ENCODE peak calls at places on chromosome 19, in ten cellular contexts. K, B, Y, H, L, R, V, Q, Z and I are unnamed samples.

GRCh38 chr19:45616709-45617027 is 14.7 kb upstream of the GPR4 start:
- DNase-seq in Z (no peak), L (no peak), V (no peak), B (no peak), Y (no peak), R (no peak), H (no peak), K (no peak), Q (no peak), I (no peak)

GRCh38 chr19:16365300-16365996 is 40.8 kb downstream of the KLF2 start:
- DNase-seq in H (no peak), K (no peak), Q (no peak), V (no peak), Z (no peak), R (no peak), Y (no peak), L (no peak), B (no peak), I (no peak)

GRCh38 chr19:56294557-56294956 is 20.1 kb downstream of the ZSCAN5A start:
- DNase-seq in H (no peak), B (peak; percentile 25), Z (no peak), K (no peak), Q (no peak), V (peak; percentile 28), R (peak; percentile 83), L (no peak), Y (peak; percentile 38), I (no peak)

GRCh38 chr19:47375694-47376588 is 26.8 kb downstream of the DHX34 start:
- DNase-seq in B (no peak), H (no peak), Y (no peak), Q (no peak), K (no peak), R (no peak), V (no peak), Z (no peak), L (no peak), I (no peak)

GRCh38 chr19:35719402-35720162 is 1.8 kb downstream of the KMT2B start:
- DNase-seq in L (no peak), B (no peak), Y (no peak), Z (no peak), V (no peak), H (no peak), Q (no peak), R (no peak), K (no peak), I (no peak)

GRCh38 chr19:29849234-29849633 is 37.4 kb downstream of the CCNE1 start:
- DNase-seq in V (no peak), K (no peak), B (no peak), Y (no peak), L (no peak), Q (no peak), R (no peak), Z (no peak), H (no peak), I (no peak)

GRCh38 chr19:38425222-38425809 is 703 bp downstream of the RASGRP4 start:
- DNase-seq in R (no peak), B (no peak), H (no peak), Q (no peak), Y (no peak), Z (no peak), V (no peak), L (no peak), K (no peak), I (no peak)

GRCh38 chr19:1264801-1265610 is 4.1 kb upstream of the CIRBP start:
- DNase-seq in V (peak; percentile 86), B (peak; percentile 80), L (no peak), Z (peak; percentile 89), H (peak; percentile 64), Y (peak; percentile 84), K (no peak), Q (no peak), R (peak; percentile 70), I (no peak)

DNA sequence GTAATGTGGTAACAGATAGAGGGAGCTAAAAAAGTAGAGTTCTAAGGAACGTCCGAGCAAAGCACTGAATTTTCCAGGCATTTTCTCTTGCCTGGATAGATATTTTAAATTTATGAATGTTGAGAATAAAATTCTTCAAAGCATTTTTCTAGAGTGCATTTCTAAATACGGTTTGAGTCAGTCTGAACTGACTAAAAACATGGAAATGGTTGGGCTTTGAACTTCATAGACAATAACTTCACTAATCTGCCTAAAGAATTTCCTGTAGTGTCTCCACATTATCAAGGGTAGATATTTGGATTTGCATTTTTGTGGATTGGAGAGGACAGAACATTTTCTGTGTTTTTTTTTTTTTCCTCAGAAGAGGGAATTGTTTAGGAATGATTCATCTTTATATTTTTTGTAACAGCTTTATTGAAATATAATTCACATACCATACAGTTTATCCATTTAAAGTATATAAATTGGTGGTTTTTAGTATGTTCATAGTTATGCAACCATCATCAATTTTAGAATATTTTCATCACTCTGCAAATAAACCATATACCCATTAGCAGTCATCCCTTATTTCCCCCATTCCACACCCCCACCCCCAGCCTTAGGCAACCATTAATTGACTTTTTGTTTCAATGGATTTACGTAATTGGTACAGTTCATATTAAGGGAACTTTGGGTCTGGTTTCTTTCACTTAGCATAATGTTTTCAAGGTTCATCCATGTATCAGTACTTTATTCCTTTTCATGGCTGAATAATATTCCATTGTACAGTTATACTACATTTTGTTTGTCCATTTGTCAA is 20.7 kb downstream of the GARRE1 start:
- DNase-seq in R (no peak), H (no peak), V (no peak), Z (no peak), L (peak; percentile 91), Q (no peak), B (peak; percentile 86), K (no peak), Y (peak; percentile 94), I (no peak)
- TF ChIP-seq CTCF in R (no peak), H (no peak), V (no peak), Z (no peak), L (no peak), Q (no peak), B (peak; percentile 11), K (no peak), Y (peak; percentile 8), I (no peak)

GRCh38 chr19:40425450-40426287 is at the start of gene SERTAD1:
- DNase-seq in V (peak; percentile 100), H (peak; percentile 100), Y (peak; percentile 100), R (peak; percentile 94), Z (peak; percentile 100), K (peak; percentile 100), B (peak; percentile 100), L (peak; percentile 94), Q (peak; percentile 100), I (peak; percentile 99)

GRCh38 chr19:40422428-40423226 is 3.2 kb downstream of the SERTAD1 start:
- DNase-seq in V (no peak), L (no peak), Q (no peak), Y (no peak), H (no peak), K (no peak), Z (no peak), R (no peak), B (no peak), I (no peak)

GRCh38 chr19:40424637-40425449 is 949 bp downstream of the SERTAD1 start:
- DNase-seq in K (no peak), R (no peak), L (no peak), H (peak; percentile 51), Q (no peak), V (peak; percentile 50), Z (no peak), B (peak; percentile 37), Y (peak; percentile 24), I (no peak)

GRCh38 chr19:40423227-40423566 is 2.6 kb downstream of the SERTAD1 start:
- DNase-seq in Z (no peak), V (no peak), B (no peak), K (no peak), L (no peak), R (no peak), Q (no peak), Y (no peak), H (no peak), I (no peak)

DNA sequence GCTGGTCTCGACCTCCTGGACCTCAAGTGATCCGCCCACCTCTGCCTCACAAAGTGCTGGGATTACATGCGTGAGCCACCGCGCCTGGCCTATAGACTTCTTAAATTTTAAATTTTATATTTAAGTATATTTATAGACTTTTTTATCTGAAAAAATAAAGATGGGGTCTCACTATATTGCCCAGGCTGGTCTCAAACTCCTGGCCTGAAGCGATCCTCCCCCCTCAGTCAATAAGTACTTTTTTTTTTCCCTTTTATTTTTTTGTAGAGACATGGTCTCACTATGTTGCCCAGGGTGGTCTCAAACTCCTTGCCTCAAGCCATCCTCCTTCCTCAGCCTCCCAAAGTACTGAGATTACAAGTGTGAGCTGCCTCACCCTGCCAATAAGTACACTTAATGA is 1.9 kb downstream of the SERTAD1 start:
- DNase-seq in L (no peak), B (no peak), R (no peak), K (no peak), Y (no peak), Q (no peak), V (no peak), H (no peak), Z (no peak), I (no peak)
- H3K4me3 ChIP-seq in L (peak overlapping the region; percentile 61), B (no peak overlapping the region), R (peak overlapping the region; percentile 73), K (no peak overlapping the region), Y (peak overlapping the region; percentile 71), Q (peak overlapping the region; percentile 79), V (no peak overlapping the region), H (peak overlapping the region; percentile 81), Z (peak overlapping the region; percentile 67), I (peak overlapping the region; percentile 62)

GRCh38 chr19:13053761-13054604 is 48.7 kb downstream of the LYL1 start:
- DNase-seq in B (no peak), L (peak; percentile 86), K (no peak), Z (peak; percentile 89), V (peak; percentile 87), Y (peak; percentile 95), R (peak; percentile 48), Q (peak; percentile 82), H (peak; percentile 86), I (no peak)

GRCh38 chr19:13057147-13057572 is 45.5 kb downstream of the LYL1 start:
- DNase-seq in B (no peak), Z (no peak), Q (no peak), K (no peak), H (no peak), L (no peak), R (no peak), Y (no peak), V (peak; percentile 71), I (no peak)

GRCh38 chr19:13056052-13056660 is 46.5 kb downstream of the LYL1 start:
- DNase-seq in Y (peak; percentile 93), K (no peak), B (peak; percentile 26), L (no peak), R (peak; percentile 71), V (peak; percentile 49), H (no peak), Q (peak; percentile 86), Z (peak; percentile 90), I (peak; percentile 87)

GRCh38 chr19:13054605-13055212 is 47.9 kb downstream of the LYL1 start:
- DNase-seq in K (no peak), L (no peak), R (no peak), V (no peak), Y (no peak), B (no peak), Q (no peak), Z (no peak), H (no peak), I (no peak)

DNA sequence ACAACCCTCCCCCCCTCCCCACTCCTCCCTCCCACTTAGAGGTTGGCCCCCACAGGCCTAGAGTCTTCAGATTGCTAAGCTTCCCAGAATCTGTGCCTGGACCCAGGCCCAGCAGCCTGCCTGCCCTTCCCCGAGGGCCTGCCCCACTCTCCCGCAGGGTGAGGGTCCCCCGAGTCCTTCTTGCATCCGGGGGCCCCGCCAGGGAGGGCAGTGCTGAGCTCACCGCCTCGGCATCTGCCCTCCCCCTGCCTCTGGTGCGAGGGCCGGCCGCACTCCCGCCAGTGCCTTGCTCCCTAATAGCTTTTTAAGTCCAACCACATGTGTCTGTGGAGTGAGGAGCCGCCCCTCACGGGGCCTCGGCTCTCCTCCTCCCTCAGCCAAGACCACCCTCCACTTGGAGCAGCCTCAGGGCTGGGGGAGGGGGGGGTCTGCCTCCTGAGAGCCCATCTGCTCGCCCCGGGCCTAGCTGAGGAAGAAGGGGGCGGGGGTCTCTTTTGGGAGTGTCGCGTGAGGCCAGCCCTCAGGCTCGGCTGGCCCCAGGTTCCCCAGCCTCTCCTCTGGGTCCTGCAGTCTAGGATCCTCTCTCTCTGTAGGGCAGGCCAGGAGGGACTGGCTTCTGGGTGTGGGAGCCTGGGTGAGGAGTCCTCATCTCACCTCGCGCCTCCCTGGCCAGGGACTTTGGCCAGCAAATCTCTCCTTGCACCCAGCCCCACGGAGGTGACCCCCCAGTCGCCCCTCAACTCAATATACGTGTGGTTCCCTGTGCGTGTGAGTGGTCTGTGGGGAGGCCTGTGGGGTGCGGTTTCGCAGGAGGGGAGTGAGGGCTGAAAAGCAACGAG is 47.2 kb downstream of the LYL1 start:
- DNase-seq in Z (peak; percentile 95), V (peak; percentile 75), L (peak; percentile 89), Q (peak; percentile 85), H (no peak), K (no peak), Y (peak; percentile 99), R (no peak), B (peak; percentile 29), I (peak; percentile 50)
- TF ChIP-seq CTCF in Z (no peak), V (peak; percentile 20), L (no peak), Q (no peak), H (no peak), K (no peak), Y (no peak), R (peak; percentile 4), B (no peak), I (peak; percentile 17)

GRCh38 chr19:13839193-13839937 is 37.6 kb upstream of the NANOS3 start:
- DNase-seq in Y (peak; percentile 83), K (peak; percentile 94), Z (peak; percentile 96), H (peak; percentile 36), L (no peak), Q (peak; percentile 92), B (peak; percentile 90), R (peak; percentile 57), V (peak; percentile 44), I (peak; percentile 74)
- H3K4me3 ChIP-seq in Y (peak overlapping the region; percentile 95), K (peak overlapping the region; percentile 82), Z (peak overlapping the region; percentile 99), H (no peak overlapping the region), L (peak overlapping the region; percentile 66), Q (peak overlapping the region; percentile 96), B (peak overlapping the region; percentile 81), R (peak overlapping the region; percentile 96), V (no peak overlapping the region), I (peak overlapping the region; percentile 99)